ENCODE peak calls at places on chromosomes 1 and 21, in seven cellular contexts. B, T, K, X, M, R and C are unnamed samples.

GRCh38 chr21:44568667-44569556 is 4.6 kb upstream of the KRTAP10-4 start:
- DNase-seq in B (no peak), K (no peak), R (no peak), X (peak), T (no peak), M (no peak), C (no peak)

GRCh38 chr1:230028602-230029223 is 38.3 kb upstream of the GALNT2 start:
- DNase-seq in M (no peak), X (no peak), T (no peak), R (no peak), K (no peak), B (no peak), C (no peak)

GRCh38 chr1:176188604-176189003 is 18.5 kb downstream of the COP1 start:
- DNase-seq in T (no peak), X (no peak), K (no peak), B (no peak), R (no peak), M (no peak), C (no peak)

GRCh38 chr1:24283326-24284155 is 35.6 kb upstream of the GRHL3 start:
- DNase-seq in R (peak), K (peak), X (no peak), M (no peak), T (no peak), B (peak), C (no peak)

GRCh38 chr1:85581802-85582686 is 1.5 kb downstream of the CCN1 start:
- DNase-seq in M (no peak), X (peak), B (no peak), K (peak), T (peak), R (peak), C (no peak)

GRCh38 chr1:197284972-197285371 is 16.9 kb downstream of the CRB1 start:
- DNase-seq in R (no peak), X (no peak), M (no peak), B (no peak), K (no peak), T (no peak), C (no peak)

GRCh38 chr1:116680752-116681151 is 13.2 kb upstream of the IGSF3 start:
- DNase-seq in R (no peak), X (no peak), B (no peak), K (no peak), M (no peak), T (no peak), C (no peak)

GRCh38 chr21:25283720-25284119 is 323.6 kb downstream of the MRPL39 start:
- DNase-seq in X (no peak), K (peak), B (no peak), R (no peak), M (no peak), T (no peak), C (peak)

GRCh38 chr1:18684306-18684705 is 53.7 kb downstream of the PAX7 start:
- DNase-seq in T (no peak), X (no peak), B (no peak), R (no peak), K (no peak), M (no peak), C (no peak)

GRCh38 chr1:6783956-6784559 is 1.2 kb upstream of the CAMTA1 start:
- DNase-seq in M (no peak), T (no peak), B (no peak), X (no peak), K (peak), R (no peak), C (no peak)

DNA sequence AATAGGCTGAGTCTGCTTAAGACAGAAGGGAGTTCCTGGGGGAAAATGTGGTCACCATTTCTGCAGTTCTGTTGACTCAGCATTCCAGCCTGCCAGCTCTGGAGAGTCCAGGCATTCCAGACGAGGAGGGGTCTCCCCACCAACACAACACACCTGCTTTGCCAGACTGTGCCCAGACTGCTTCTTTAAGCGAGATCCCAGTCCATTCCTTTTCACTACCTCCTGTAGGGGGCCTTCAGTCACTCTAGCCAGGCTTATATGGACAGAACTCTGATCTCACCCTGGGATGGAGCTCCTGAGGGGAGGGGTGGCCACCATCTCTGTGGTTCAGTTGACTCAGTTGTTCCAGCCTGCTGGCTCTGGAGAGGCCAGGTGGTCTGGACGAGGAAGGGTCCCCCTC is 48.5 kb downstream of the UBE2U start:
- DNase-seq in B (no peak), K (no peak), T (no peak), R (no peak), M (no peak), X (no peak), C (no peak)
- TF ChIP-seq CTCF in B (no peak), K (peak), T (no peak), R (no peak), M (no peak), X (no peak), C (no peak)

DNA sequence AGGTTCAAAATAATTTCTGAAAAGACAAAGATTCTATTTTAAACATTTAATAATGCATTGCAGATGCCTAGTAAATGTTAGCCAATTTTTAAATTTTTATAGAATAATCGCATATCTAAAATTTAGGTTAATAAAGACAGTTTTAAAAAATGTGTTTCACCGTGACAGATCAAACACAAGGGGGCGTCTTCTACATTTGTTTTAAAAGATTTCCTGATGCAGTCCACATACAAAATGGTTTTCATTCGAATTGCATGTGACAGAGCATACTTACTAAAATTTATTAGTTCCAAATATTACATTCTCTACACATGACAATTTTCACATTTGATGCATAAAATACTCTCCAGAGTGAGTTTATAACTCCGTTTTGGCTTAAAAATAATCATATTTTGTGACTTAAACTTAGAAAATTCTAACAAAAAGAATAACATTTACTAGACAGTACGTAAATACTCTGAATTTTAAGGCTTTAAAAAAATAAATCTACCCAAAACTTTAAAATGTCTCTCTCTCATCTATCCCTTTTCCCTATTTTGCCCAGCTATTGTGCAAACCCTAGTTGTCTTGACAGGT is 75.5 kb downstream of the ADAMTS1 start:
- DNase-seq in R (peak), M (no peak), K (peak), T (no peak), B (no peak), X (no peak), C (no peak)
- TF ChIP-seq CTCF in R (no peak), M (peak), K (peak), T (peak), B (peak), X (peak), C (no peak)

GRCh38 chr1:204581759-204582158 is 65.6 kb downstream of the MDM4 start:
- DNase-seq in X (no peak), T (no peak), R (no peak), K (no peak), B (no peak), M (no peak), C (no peak)

GRCh38 chr1:204579681-204580080 is 63.5 kb downstream of the MDM4 start:
- DNase-seq in T (no peak), X (no peak), R (no peak), B (no peak), K (no peak), M (no peak), C (no peak)

GRCh38 chr1:204578867-204579664 is 62.9 kb downstream of the MDM4 start:
- DNase-seq in T (peak), K (peak), R (peak), B (no peak), X (no peak), M (peak), C (peak)

GRCh38 chr1:204577794-204578478 is 61.7 kb downstream of the MDM4 start:
- DNase-seq in T (peak), B (no peak), R (no peak), M (no peak), X (no peak), K (no peak), C (no peak)

GRCh38 chr1:204580862-204581261 is 64.7 kb downstream of the MDM4 start:
- DNase-seq in M (no peak), K (no peak), T (no peak), X (no peak), R (no peak), B (no peak), C (no peak)
- TF ChIP-seq CTCF in M (no peak), K (no peak), T (no peak), X (no peak), R (no peak), B (no peak), C (no peak)

DNA sequence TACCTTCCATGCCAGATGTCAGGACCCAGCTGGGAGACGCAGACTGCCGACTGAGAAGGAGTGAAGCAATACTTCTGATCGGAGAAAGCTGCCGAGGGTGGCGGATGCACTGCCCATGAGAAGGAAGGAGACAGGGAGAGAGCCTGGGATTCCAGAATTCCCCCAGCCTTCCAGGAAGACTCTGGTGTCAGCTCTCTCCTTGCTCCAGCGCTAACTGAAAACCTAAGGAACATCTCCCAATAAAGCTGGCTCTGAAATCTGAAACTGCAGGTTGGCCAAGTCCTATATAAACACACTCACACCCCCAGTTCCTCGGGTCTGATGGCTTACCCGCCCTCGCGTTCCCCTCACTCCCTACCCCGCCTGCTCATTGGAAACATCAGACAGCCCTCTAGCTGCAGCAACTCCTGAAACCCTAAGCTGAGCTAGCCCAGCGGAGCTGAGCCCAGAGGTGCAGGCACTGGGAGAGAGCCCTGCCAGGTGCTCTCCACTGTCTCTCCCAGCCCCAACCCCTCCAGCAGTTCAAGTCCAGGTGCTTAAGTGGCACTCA is 52.3 kb downstream of the PLEKHA6 start:
- DNase-seq in B (no peak), T (no peak), X (peak), M (no peak), R (no peak), K (peak), C (no peak)
- TF ChIP-seq CTCF in B (peak), T (no peak), X (no peak), M (peak), R (no peak), K (peak), C (no peak)